ENCODE peak calls at places on chromosomes 1 and 21, in eight cellular contexts. T is cardiac muscle cell, F is SJSA1, G is lower lobe of right lung, K is HCT116, C is aorta, U is mammary epithelial cell, D is OCI-LY7. B is an unnamed sample.

GRCh38 chr21:46468110-46468774 is 9.6 kb downstream of the DIP2A start:
- DNase-seq in T (no peak), F (no peak), G (no peak), K (no peak), C (no peak), U (no peak), D (no peak), B (no peak)

GRCh38 chr1:235986869-235987268 is 78.0 kb downstream of the NID1 start:
- DNase-seq in T (no peak), F (no peak), G (no peak), K (no peak), C (no peak), U (no peak), D (no peak), B (no peak)

GRCh38 chr21:27275294-27275927 is 308.5 kb upstream of the ADAMTS5 start:
- DNase-seq in T (no peak), F (peak), G (no peak), K (no peak), C (no peak), U (peak), D (no peak), B (no peak)

GRCh38 chr1:239308701-239309333 is 77.6 kb upstream of the CHRM3 start:
- DNase-seq in T (peak), F (no peak), G (peak), K (no peak), C (no peak), U (peak), D (no peak), B (no peak)

GRCh38 chr1:225855503-225856285 is 26.5 kb downstream of the TMEM63A start:
- DNase-seq in T (no peak), F (no peak), G (peak), K (no peak), C (no peak), U (no peak), D (no peak), B (no peak)

GRCh38 chr21:46191257-46191685 is 7.0 kb upstream of the SPATC1L start:
- DNase-seq in T (no peak), F (no peak), G (no peak), K (no peak), C (peak), U (peak), D (no peak), B (no peak)

GRCh38 chr1:211606914-211607751 is 28.2 kb upstream of the SLC30A1 start:
- DNase-seq in T (no peak), F (no peak), G (peak), K (no peak), C (no peak), U (no peak), D (peak), B (no peak)

GRCh38 chr21:16258834-16259611 is 529.2 kb downstream of the USP25 start:
- DNase-seq in T (no peak), F (no peak), G (no peak), K (no peak), C (no peak), U (no peak), D (no peak), B (no peak)

GRCh38 chr1:201774224-201774982 is 54.6 kb upstream of the IPO9 start:
- DNase-seq in T (no peak), F (peak), G (no peak), K (no peak), C (no peak), U (peak), D (no peak), B (no peak)

GRCh38 chr21:44461438-44462089 is 6.3 kb downstream of the LRRC3 start:
- DNase-seq in T (peak), F (no peak), G (no peak), K (no peak), C (peak), U (no peak), D (no peak), B (no peak)

GRCh38 chr1:70688580-70688979 is 277.5 kb downstream of the CTH start:
- DNase-seq in T (no peak), F (no peak), G (no peak), K (no peak), C (no peak), U (no peak), D (no peak), B (no peak)
- H3K27ac ChIP-seq in T (no peak), F (no peak), G (no peak), K (no peak), C (no peak), U (no peak), D (no peak), B (no peak)

GRCh38 chr1:232249335-232249734 is 380.6 kb downstream of the SIPA1L2 start:
- DNase-seq in T (no peak), F (no peak), G (no peak), K (no peak), C (no peak), U (no peak), D (no peak), B (no peak)

GRCh38 chr1:232239557-232240468 is 390.1 kb downstream of the SIPA1L2 start:
- DNase-seq in T (no peak), F (no peak), G (no peak), K (no peak), C (no peak), U (no peak), D (no peak), B (no peak)

GRCh38 chr1:232247669-232248068 is 382.3 kb downstream of the SIPA1L2 start:
- DNase-seq in T (no peak), F (no peak), G (no peak), K (no peak), C (no peak), U (no peak), D (no peak), B (no peak)

GRCh38 chr1:232248276-232248803 is 381.6 kb downstream of the SIPA1L2 start:
- DNase-seq in T (no peak), F (no peak), G (no peak), K (no peak), C (no peak), U (no peak), D (no peak), B (no peak)

GRCh38 chr1:232244426-232244825 is 385.5 kb downstream of the SIPA1L2 start:
- DNase-seq in T (no peak), F (no peak), G (no peak), K (no peak), C (no peak), U (no peak), D (no peak), B (no peak)
- H3K27ac ChIP-seq in T (no peak), F (no peak), G (no peak), K (no peak), C (no peak), U (no peak), D (no peak), B (no peak)

DNA sequence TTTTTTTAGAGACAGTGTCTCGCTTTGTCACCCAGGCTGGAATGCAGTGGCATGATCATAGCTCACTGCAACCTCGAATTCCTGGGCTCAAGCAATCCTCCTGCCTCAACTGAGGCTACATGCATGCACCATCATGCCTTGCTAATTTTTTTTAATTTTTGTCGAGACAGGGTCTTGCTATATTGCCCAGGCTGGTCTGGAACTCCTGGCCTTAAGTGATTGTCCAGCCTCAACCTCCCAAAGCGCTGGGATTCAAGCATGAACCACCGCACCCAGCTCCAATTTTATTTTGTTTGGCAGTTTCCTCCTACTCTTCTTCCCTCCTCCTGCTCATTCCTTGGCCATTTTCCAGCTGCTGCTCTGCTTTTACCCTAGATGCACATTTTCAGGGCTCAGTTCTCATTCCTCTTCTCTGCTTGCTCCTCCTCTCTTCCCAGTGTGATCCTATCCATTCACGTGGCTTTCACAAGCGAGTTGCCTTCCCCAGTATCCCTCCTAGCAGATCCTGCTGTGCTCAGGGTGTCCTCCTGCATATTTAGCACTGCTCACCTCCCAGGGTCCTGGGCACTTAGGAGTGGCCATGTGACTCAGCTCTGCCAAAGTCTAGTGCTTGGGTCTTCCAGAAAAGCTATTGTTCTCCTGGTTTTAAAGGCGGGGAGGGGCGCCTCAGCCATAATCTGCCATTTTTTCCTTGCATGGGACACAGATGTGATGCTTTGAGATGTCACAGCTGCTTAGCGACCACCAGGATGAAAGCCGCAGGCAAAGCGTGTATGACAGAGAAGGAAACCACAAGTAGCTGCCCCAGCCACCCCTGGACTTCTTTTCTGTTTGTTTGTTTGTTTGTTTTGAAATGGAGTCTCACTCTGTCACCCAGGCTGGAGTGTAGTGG is 33.6 kb downstream of the PSEN2 start:
- DNase-seq in T (no peak), F (peak), G (no peak), K (no peak), C (no peak), U (no peak), D (no peak), B (no peak)
- H3K27ac ChIP-seq in T (no peak), F (no peak), G (no peak), K (no peak), C (no peak), U (no peak), D (no peak), B (no peak)

GRCh38 chr1:154814106-154814505 is 56.0 kb downstream of the KCNN3 start:
- DNase-seq in T (no peak), F (no peak), G (no peak), K (no peak), C (no peak), U (no peak), D (no peak), B (no peak)

GRCh38 chr1:154819628-154820590 is 50.2 kb downstream of the KCNN3 start:
- DNase-seq in T (peak), F (no peak), G (no peak), K (peak), C (no peak), U (no peak), D (peak), B (no peak)

GRCh38 chr1:154818911-154819310 is 51.2 kb downstream of the KCNN3 start:
- DNase-seq in T (no peak), F (no peak), G (no peak), K (no peak), C (no peak), U (no peak), D (no peak), B (no peak)

GRCh38 chr1:154820646-154821045 is 49.4 kb downstream of the KCNN3 start:
- DNase-seq in T (no peak), F (no peak), G (no peak), K (no peak), C (no peak), U (no peak), D (no peak), B (no peak)

GRCh38 chr1:154816937-154817336 is 53.1 kb downstream of the KCNN3 start:
- DNase-seq in T (no peak), F (no peak), G (no peak), K (no peak), C (no peak), U (no peak), D (no peak), B (no peak)
- H3K27ac ChIP-seq in T (no peak), F (no peak), G (no peak), K (no peak), C (no peak), U (no peak), D (no peak), B (no peak)

B was measured in substantia nigra.